ENCODE peak calls at places on chromosomes 5 and 9, in ten cellular contexts. One of them, this sample, is unnamed.

GRCh38 chr5:53983568-53984465 is 326.6 kb downstream of the ARL15 start:
- DNase-seq in GM12865: no peak
- DNase-seq in OCI-LY7: no peak
- DNase-seq in CD8-positive, alpha-beta T cell: no peak
- DNase-seq in bronchial epithelial cell: peak
- DNase-seq in right atrium auricular region: no peak
- DNase-seq in GM06990: no peak
- DNase-seq in choroid plexus epithelial cell: peak
- DNase-seq in kidney epithelial cell: no peak
- DNase-seq in IMR-90: peak
- DNase-seq in this sample: no peak

GRCh38 chr9:37486616-37487544 is 1.1 kb downstream of the POLR1E start:
- DNase-seq in GM12865: no peak
- DNase-seq in OCI-LY7: no peak
- DNase-seq in CD8-positive, alpha-beta T cell: no peak
- DNase-seq in bronchial epithelial cell: peak
- DNase-seq in right atrium auricular region: peak
- DNase-seq in GM06990: no peak
- DNase-seq in choroid plexus epithelial cell: peak
- DNase-seq in kidney epithelial cell: no peak
- DNase-seq in IMR-90: peak
- DNase-seq in this sample: peak

GRCh38 chr9:81849631-81850259 is 78.5 kb upstream of the SPATA31D4 start:
- DNase-seq in GM12865: no peak
- DNase-seq in OCI-LY7: no peak
- DNase-seq in CD8-positive, alpha-beta T cell: no peak
- DNase-seq in bronchial epithelial cell: peak
- DNase-seq in right atrium auricular region: no peak
- DNase-seq in GM06990: no peak
- DNase-seq in choroid plexus epithelial cell: peak
- DNase-seq in kidney epithelial cell: no peak
- DNase-seq in IMR-90: no peak
- DNase-seq in this sample: no peak

GRCh38 chr9:33024126-33024965 is 727 bp upstream of the DNAJA1 start:
- DNase-seq in GM12865: peak
- DNase-seq in OCI-LY7: peak
- DNase-seq in CD8-positive, alpha-beta T cell: no peak
- DNase-seq in bronchial epithelial cell: peak
- DNase-seq in right atrium auricular region: no peak
- DNase-seq in GM06990: peak
- DNase-seq in choroid plexus epithelial cell: peak
- DNase-seq in kidney epithelial cell: no peak
- DNase-seq in IMR-90: peak
- DNase-seq in this sample: no peak

GRCh38 chr9:17402309-17402708 is 176.6 kb upstream of the SH3GL2 start:
- DNase-seq in GM12865: peak
- DNase-seq in OCI-LY7: no peak
- DNase-seq in CD8-positive, alpha-beta T cell: no peak
- DNase-seq in bronchial epithelial cell: peak
- DNase-seq in right atrium auricular region: no peak
- DNase-seq in GM06990: no peak
- DNase-seq in choroid plexus epithelial cell: peak
- DNase-seq in kidney epithelial cell: no peak
- DNase-seq in IMR-90: peak
- DNase-seq in this sample: no peak

GRCh38 chr9:21810388-21810787 is 8.0 kb downstream of the MTAP start:
- DNase-seq in GM12865: no peak
- DNase-seq in OCI-LY7: no peak
- DNase-seq in CD8-positive, alpha-beta T cell: no peak
- DNase-seq in bronchial epithelial cell: peak
- DNase-seq in right atrium auricular region: no peak
- DNase-seq in GM06990: no peak
- DNase-seq in choroid plexus epithelial cell: peak
- DNase-seq in kidney epithelial cell: no peak
- DNase-seq in IMR-90: peak
- DNase-seq in this sample: no peak

GRCh38 chr5:177446184-177447065 is at the start of gene PRR7:
- DNase-seq in GM12865: peak
- DNase-seq in OCI-LY7: peak
- DNase-seq in CD8-positive, alpha-beta T cell: peak
- DNase-seq in bronchial epithelial cell: no peak
- DNase-seq in right atrium auricular region: no peak
- DNase-seq in GM06990: peak
- DNase-seq in choroid plexus epithelial cell: peak
- DNase-seq in kidney epithelial cell: no peak
- DNase-seq in IMR-90: peak
- DNase-seq in this sample: no peak

GRCh38 chr5:176529824-176530195 is 7.4 kb downstream of the RNF44 start:
- DNase-seq in GM12865: peak
- DNase-seq in OCI-LY7: peak
- DNase-seq in CD8-positive, alpha-beta T cell: peak
- DNase-seq in bronchial epithelial cell: no peak
- DNase-seq in right atrium auricular region: no peak
- DNase-seq in GM06990: no peak
- DNase-seq in choroid plexus epithelial cell: no peak
- DNase-seq in kidney epithelial cell: no peak
- DNase-seq in IMR-90: no peak
- DNase-seq in this sample: no peak

GRCh38 chr5:98365126-98365525 is 408.3 kb upstream of the RGMB start:
- DNase-seq in GM12865: no peak
- DNase-seq in OCI-LY7: no peak
- DNase-seq in CD8-positive, alpha-beta T cell: no peak
- DNase-seq in bronchial epithelial cell: no peak
- DNase-seq in right atrium auricular region: no peak
- DNase-seq in GM06990: no peak
- DNase-seq in choroid plexus epithelial cell: no peak
- DNase-seq in kidney epithelial cell: no peak
- DNase-seq in IMR-90: no peak
- DNase-seq in this sample: no peak

GRCh38 chr9:100488171-100488570 is 15.2 kb downstream of the TMEFF1 start:
- DNase-seq in GM12865: no peak
- DNase-seq in OCI-LY7: no peak
- DNase-seq in CD8-positive, alpha-beta T cell: no peak
- DNase-seq in bronchial epithelial cell: no peak
- DNase-seq in right atrium auricular region: no peak
- DNase-seq in GM06990: no peak
- DNase-seq in choroid plexus epithelial cell: no peak
- DNase-seq in kidney epithelial cell: no peak
- DNase-seq in IMR-90: no peak
- DNase-seq in this sample: no peak

GRCh38 chr9:100489836-100490235 is 16.9 kb downstream of the TMEFF1 start:
- DNase-seq in GM12865: no peak
- DNase-seq in OCI-LY7: no peak
- DNase-seq in CD8-positive, alpha-beta T cell: no peak
- DNase-seq in bronchial epithelial cell: no peak
- DNase-seq in right atrium auricular region: no peak
- DNase-seq in GM06990: no peak
- DNase-seq in choroid plexus epithelial cell: no peak
- DNase-seq in kidney epithelial cell: no peak
- DNase-seq in IMR-90: no peak
- DNase-seq in this sample: no peak

GRCh38 chr9:100498592-100498991 is 25.6 kb downstream of the TMEFF1 start:
- DNase-seq in GM12865: no peak
- DNase-seq in OCI-LY7: no peak
- DNase-seq in CD8-positive, alpha-beta T cell: no peak
- DNase-seq in bronchial epithelial cell: peak
- DNase-seq in right atrium auricular region: no peak
- DNase-seq in GM06990: no peak
- DNase-seq in choroid plexus epithelial cell: peak
- DNase-seq in kidney epithelial cell: no peak
- DNase-seq in IMR-90: peak
- DNase-seq in this sample: no peak

GRCh38 chr9:100492952-100493351 is 20.0 kb downstream of the TMEFF1 start:
- DNase-seq in GM12865: peak
- DNase-seq in OCI-LY7: peak
- DNase-seq in CD8-positive, alpha-beta T cell: no peak
- DNase-seq in bronchial epithelial cell: no peak
- DNase-seq in right atrium auricular region: no peak
- DNase-seq in GM06990: no peak
- DNase-seq in choroid plexus epithelial cell: peak
- DNase-seq in kidney epithelial cell: no peak
- DNase-seq in IMR-90: peak
- DNase-seq in this sample: no peak
- TF ChIP-seq CTCF in GM12865: no peak
- TF ChIP-seq CTCF in OCI-LY7: peak
- TF ChIP-seq CTCF in CD8-positive, alpha-beta T cell: no peak
- TF ChIP-seq CTCF in bronchial epithelial cell: no peak
- TF ChIP-seq CTCF in right atrium auricular region: no peak
- TF ChIP-seq CTCF in GM06990: no peak
- TF ChIP-seq CTCF in choroid plexus epithelial cell: peak
- TF ChIP-seq CTCF in kidney epithelial cell: no peak
- TF ChIP-seq CTCF in IMR-90: peak
- TF ChIP-seq CTCF in this sample: peak

DNA sequence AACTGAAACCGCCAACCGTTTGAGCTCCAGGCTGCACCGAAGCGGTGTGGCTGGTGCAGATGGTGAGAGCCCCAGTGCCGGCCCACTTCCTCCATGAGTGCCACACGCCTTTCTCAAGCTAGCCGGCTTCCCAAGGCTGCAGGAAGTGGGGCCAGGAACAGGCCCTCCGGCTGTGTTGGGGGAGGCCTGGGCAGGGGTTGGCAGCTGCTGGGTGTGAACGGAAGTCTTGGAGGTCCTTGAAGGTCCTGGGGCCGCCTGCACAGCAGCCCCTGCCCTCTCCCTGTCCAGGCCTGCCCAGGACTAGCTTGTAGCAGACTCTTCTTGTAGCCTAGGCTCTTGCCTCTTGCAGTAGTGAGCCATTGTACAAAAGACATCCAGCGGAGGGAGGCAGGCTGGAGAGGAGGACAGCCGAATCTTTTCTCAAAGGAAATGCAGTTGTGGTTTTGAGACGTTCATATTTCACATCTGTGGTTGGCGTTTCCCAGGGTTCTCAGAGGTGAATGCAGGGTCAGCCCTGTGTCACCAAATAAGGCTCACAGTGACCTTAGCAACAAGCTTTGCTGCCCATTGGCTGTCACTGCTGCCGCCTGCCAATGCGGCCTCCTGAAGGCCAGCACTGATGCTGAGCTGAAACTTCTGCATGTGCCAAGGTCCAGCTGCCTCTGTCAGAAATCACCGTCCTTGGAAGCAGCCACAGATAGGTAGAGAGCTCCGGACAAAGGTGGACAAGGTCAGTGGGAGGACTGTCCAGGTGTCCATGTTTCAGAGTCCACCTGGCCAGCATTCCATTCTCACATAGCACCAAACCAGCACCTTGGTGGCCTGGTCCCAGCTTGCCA is 23.9 kb downstream of the IRF1 start:
- DNase-seq in GM12865: peak
- DNase-seq in OCI-LY7: peak
- DNase-seq in CD8-positive, alpha-beta T cell: peak
- DNase-seq in bronchial epithelial cell: peak
- DNase-seq in right atrium auricular region: no peak
- DNase-seq in GM06990: peak
- DNase-seq in choroid plexus epithelial cell: peak
- DNase-seq in kidney epithelial cell: no peak
- DNase-seq in IMR-90: peak
- DNase-seq in this sample: no peak
- H3K4me3 ChIP-seq in GM12865: peak
- H3K4me3 ChIP-seq in OCI-LY7: peak
- H3K4me3 ChIP-seq in CD8-positive, alpha-beta T cell: peak
- H3K4me3 ChIP-seq in bronchial epithelial cell: no peak
- H3K4me3 ChIP-seq in right atrium auricular region: no peak
- H3K4me3 ChIP-seq in GM06990: peak
- H3K4me3 ChIP-seq in choroid plexus epithelial cell: no peak
- H3K4me3 ChIP-seq in kidney epithelial cell: no peak
- H3K4me3 ChIP-seq in IMR-90: no peak
- H3K4me3 ChIP-seq in this sample: no peak

DNA sequence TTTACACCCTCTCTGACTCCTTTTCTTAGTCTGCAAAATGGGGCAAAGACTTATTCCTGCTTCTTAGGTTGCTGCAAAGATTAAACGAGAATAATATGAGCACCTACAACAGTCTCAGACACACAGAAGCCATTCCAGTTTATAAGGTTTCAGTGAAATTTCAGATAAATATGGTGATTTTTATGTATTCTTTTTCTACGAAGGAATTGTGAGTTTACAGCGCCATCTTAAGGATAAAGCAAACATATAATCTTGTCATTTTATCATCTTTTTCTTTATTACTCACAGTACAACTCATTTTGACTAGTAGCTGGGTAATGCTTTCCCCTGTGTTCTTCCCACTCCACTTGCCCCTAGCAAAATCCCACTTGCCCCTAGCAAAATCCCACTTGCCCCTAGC is 29.2 kb upstream of the SMC5 start:
- DNase-seq in GM12865: no peak
- DNase-seq in OCI-LY7: no peak
- DNase-seq in CD8-positive, alpha-beta T cell: no peak
- DNase-seq in bronchial epithelial cell: peak
- DNase-seq in right atrium auricular region: no peak
- DNase-seq in GM06990: no peak
- DNase-seq in choroid plexus epithelial cell: peak
- DNase-seq in kidney epithelial cell: no peak
- DNase-seq in IMR-90: peak
- DNase-seq in this sample: no peak
- TF ChIP-seq CTCF in GM12865: peak
- TF ChIP-seq CTCF in OCI-LY7: peak
- TF ChIP-seq CTCF in CD8-positive, alpha-beta T cell: no peak
- TF ChIP-seq CTCF in bronchial epithelial cell: peak
- TF ChIP-seq CTCF in right atrium auricular region: no peak
- TF ChIP-seq CTCF in GM06990: no peak
- TF ChIP-seq CTCF in choroid plexus epithelial cell: peak
- TF ChIP-seq CTCF in kidney epithelial cell: no peak
- TF ChIP-seq CTCF in IMR-90: peak
- TF ChIP-seq CTCF in this sample: peak

GRCh38 chr5:1295650-1296037 is 776 bp upstream of the TERT start:
- DNase-seq in GM12865: no peak
- DNase-seq in OCI-LY7: no peak
- DNase-seq in CD8-positive, alpha-beta T cell: no peak
- DNase-seq in bronchial epithelial cell: no peak
- DNase-seq in right atrium auricular region: no peak
- DNase-seq in GM06990: no peak
- DNase-seq in choroid plexus epithelial cell: no peak
- DNase-seq in kidney epithelial cell: no peak
- DNase-seq in IMR-90: no peak
- DNase-seq in this sample: no peak

GRCh38 chr5:1293416-1293996 is 1.4 kb downstream of the TERT start:
- DNase-seq in GM12865: no peak
- DNase-seq in OCI-LY7: peak
- DNase-seq in CD8-positive, alpha-beta T cell: no peak
- DNase-seq in bronchial epithelial cell: no peak
- DNase-seq in right atrium auricular region: no peak
- DNase-seq in GM06990: no peak
- DNase-seq in choroid plexus epithelial cell: no peak
- DNase-seq in kidney epithelial cell: no peak
- DNase-seq in IMR-90: no peak
- DNase-seq in this sample: no peak

GRCh38 chr5:1293997-1294838 is 650 bp downstream of the TERT start:
- DNase-seq in GM12865: no peak
- DNase-seq in OCI-LY7: peak
- DNase-seq in CD8-positive, alpha-beta T cell: no peak
- DNase-seq in bronchial epithelial cell: no peak
- DNase-seq in right atrium auricular region: no peak
- DNase-seq in GM06990: no peak
- DNase-seq in choroid plexus epithelial cell: no peak
- DNase-seq in kidney epithelial cell: no peak
- DNase-seq in IMR-90: no peak
- DNase-seq in this sample: no peak

GRCh38 chr5:1292846-1293415 is 1.9 kb downstream of the TERT start:
- DNase-seq in GM12865: no peak
- DNase-seq in OCI-LY7: peak
- DNase-seq in CD8-positive, alpha-beta T cell: no peak
- DNase-seq in bronchial epithelial cell: no peak
- DNase-seq in right atrium auricular region: no peak
- DNase-seq in GM06990: no peak
- DNase-seq in choroid plexus epithelial cell: no peak
- DNase-seq in kidney epithelial cell: no peak
- DNase-seq in IMR-90: no peak
- DNase-seq in this sample: no peak

GRCh38 chr5:1294839-1295649 is at the start of gene TERT:
- DNase-seq in GM12865: no peak
- DNase-seq in OCI-LY7: peak
- DNase-seq in CD8-positive, alpha-beta T cell: peak
- DNase-seq in bronchial epithelial cell: no peak
- DNase-seq in right atrium auricular region: no peak
- DNase-seq in GM06990: peak
- DNase-seq in choroid plexus epithelial cell: no peak
- DNase-seq in kidney epithelial cell: no peak
- DNase-seq in IMR-90: no peak
- DNase-seq in this sample: no peak
- H3K4me3 ChIP-seq in GM12865: no peak
- H3K4me3 ChIP-seq in OCI-LY7: peak
- H3K4me3 ChIP-seq in CD8-positive, alpha-beta T cell: peak
- H3K4me3 ChIP-seq in bronchial epithelial cell: no peak
- H3K4me3 ChIP-seq in right atrium auricular region: peak
- H3K4me3 ChIP-seq in GM06990: no peak
- H3K4me3 ChIP-seq in choroid plexus epithelial cell: no peak
- H3K4me3 ChIP-seq in kidney epithelial cell: no peak
- H3K4me3 ChIP-seq in IMR-90: no peak
- H3K4me3 ChIP-seq in this sample: no peak